ENCODE peak calls at places on chromosomes 16 and 17, in four cellular contexts. A is GM10248, X is BJ, J is GM03348. S is an unnamed sample.

GRCh38 chr17:67995568-67996191 is 589 bp downstream of the C17orf58 start:
- DNase-seq in A (peak), X (no peak), J (peak), S (no peak)

GRCh38 chr16:89996178-89996489 is 23.1 kb downstream of the DBNDD1 start:
- DNase-seq in A (no peak), X (no peak), J (no peak), S (no peak)

GRCh38 chr17:58277107-58277506 is 3.6 kb downstream of the MPO start:
- DNase-seq in A (peak), X (no peak), J (no peak), S (no peak)

GRCh38 chr16:70341600-70341999 is 5.1 kb upstream of the DDX19A start:
- DNase-seq in A (no peak), X (no peak), J (no peak), S (no peak)

GRCh38 chr16:29825145-29826044 is 5.1 kb downstream of the MVP start:
- DNase-seq in A (peak), X (no peak), J (peak), S (peak)

GRCh38 chr17:75539969-75540729 is 14.7 kb downstream of the LLGL2 start:
- DNase-seq in A (no peak), X (no peak), J (no peak), S (no peak)

GRCh38 chr16:52812945-52813556 is 239.6 kb downstream of the CHD9NB start:
- DNase-seq in A (no peak), X (peak), J (no peak), S (no peak)

GRCh38 chr17:33888455-33888854 is 366.6 kb upstream of the CCL2 start:
- DNase-seq in A (no peak), X (no peak), J (no peak), S (no peak)

GRCh38 chr17:27980035-27980434 is 62.4 kb upstream of the NLK start:
- DNase-seq in A (no peak), X (peak), J (peak), S (no peak)

GRCh38 chr16:12168054-12169018 is 191.8 kb downstream of the SNX29 start:
- DNase-seq in A (no peak), X (no peak), J (no peak), S (no peak)

GRCh38 chr16:81505011-81505660 is 60.5 kb downstream of the CMIP start:
- DNase-seq in A (peak), X (no peak), J (no peak), S (peak)

GRCh38 chr17:29102046-29102445 is 59.1 kb downstream of the PIPOX start:
- DNase-seq in A (no peak), X (no peak), J (no peak), S (no peak)

GRCh38 chr17:77466596-77467223 is 325.9 kb downstream of the SEC14L1 start:
- DNase-seq in A (no peak), X (no peak), J (no peak), S (no peak)

GRCh38 chr17:49252148-49252682 is 21.6 kb upstream of the PHOSPHO1 start:
- DNase-seq in A (no peak), X (no peak), J (no peak), S (no peak)

GRCh38 chr17:43732961-43733360 is 25.6 kb downstream of the SOST start:
- DNase-seq in A (no peak), X (no peak), J (peak), S (no peak)

GRCh38 chr16:53061701-53062159 is 6.9 kb downstream of the CHD9 start:
- DNase-seq in A (peak), X (no peak), J (no peak), S (no peak)

GRCh38 chr17:70629902-70630301 is 460.6 kb downstream of the KCNJ2 start:
- DNase-seq in A (no peak), X (no peak), J (no peak), S (no peak)